ENCODE peak calls at places on chromosomes 4 and X, in eight cellular contexts. One of them, this sample, is unnamed.
A peak's percentile ranks its signal among the peaks of the same experiment; 100 is the strongest.

GRCh38 chr4:168484626-168485025 is 4.3 kb upstream of the DDX60L start:
- DNase-seq in CD4-positive, alpha-beta T cell: no peak
- DNase-seq in lung microvascular endothelial cell: peak; percentile 68
- DNase-seq in progenitor cell of endocrine pancreas: no peak
- DNase-seq in HEK293T: no peak
- DNase-seq in stimulated activated CD8-positive, alpha-beta memory T cell treated with anti-CD3 and anti-CD28 coated beads, Interleukin-4, amount 100 ng/mL, for 1 hour: no peak
- DNase-seq in heart left ventricle: no peak
- DNase-seq in KG1: no peak
- DNase-seq in this sample: peak; percentile 8

GRCh38 chrX:312621-313331 is 5.8 kb downstream of the GTPBP6 start:
- DNase-seq in KG1: no peak
- DNase-seq in CD4-positive, alpha-beta T cell: no peak
- DNase-seq in progenitor cell of endocrine pancreas: no peak
- DNase-seq in stimulated activated CD8-positive, alpha-beta memory T cell treated with anti-CD3 and anti-CD28 coated beads, Interleukin-4, amount 100 ng/mL, for 1 hour: no peak
- DNase-seq in HEK293T: no peak
- DNase-seq in heart left ventricle: peak; percentile 21
- DNase-seq in lung microvascular endothelial cell: no peak
- DNase-seq in this sample: no peak

GRCh38 chr4:26083987-26084386 is 170.0 kb downstream of the SMIM20 start:
- DNase-seq in KG1: no peak
- DNase-seq in heart left ventricle: no peak
- DNase-seq in lung microvascular endothelial cell: no peak
- DNase-seq in stimulated activated CD8-positive, alpha-beta memory T cell treated with anti-CD3 and anti-CD28 coated beads, Interleukin-4, amount 100 ng/mL, for 1 hour: no peak
- DNase-seq in CD4-positive, alpha-beta T cell: no peak
- DNase-seq in HEK293T: peak; percentile 12
- DNase-seq in progenitor cell of endocrine pancreas: no peak
- DNase-seq in this sample: no peak

GRCh38 chrX:18543738-18544137 is 118.3 kb downstream of the CDKL5 start:
- DNase-seq in lung microvascular endothelial cell: no peak
- DNase-seq in KG1: no peak
- DNase-seq in stimulated activated CD8-positive, alpha-beta memory T cell treated with anti-CD3 and anti-CD28 coated beads, Interleukin-4, amount 100 ng/mL, for 1 hour: no peak
- DNase-seq in heart left ventricle: no peak
- DNase-seq in CD4-positive, alpha-beta T cell: no peak
- DNase-seq in HEK293T: no peak
- DNase-seq in progenitor cell of endocrine pancreas: no peak
- DNase-seq in this sample: no peak

GRCh38 chrX:12804655-12805054 is 13.4 kb downstream of the PRPS2 start:
- DNase-seq in HEK293T: no peak
- DNase-seq in CD4-positive, alpha-beta T cell: no peak
- DNase-seq in heart left ventricle: no peak
- DNase-seq in KG1: no peak
- DNase-seq in lung microvascular endothelial cell: no peak
- DNase-seq in stimulated activated CD8-positive, alpha-beta memory T cell treated with anti-CD3 and anti-CD28 coated beads, Interleukin-4, amount 100 ng/mL, for 1 hour: no peak
- DNase-seq in progenitor cell of endocrine pancreas: no peak
- DNase-seq in this sample: peak; percentile 17

GRCh38 chr4:2400841-2401609 is 17.4 kb downstream of the ZFYVE28 start:
- DNase-seq in heart left ventricle: no peak
- DNase-seq in CD4-positive, alpha-beta T cell: no peak
- DNase-seq in KG1: no peak
- DNase-seq in progenitor cell of endocrine pancreas: no peak
- DNase-seq in stimulated activated CD8-positive, alpha-beta memory T cell treated with anti-CD3 and anti-CD28 coated beads, Interleukin-4, amount 100 ng/mL, for 1 hour: no peak
- DNase-seq in lung microvascular endothelial cell: no peak
- DNase-seq in HEK293T: no peak
- DNase-seq in this sample: no peak

GRCh38 chr4:17469931-17470674 is 41.8 kb downstream of the QDPR start:
- DNase-seq in stimulated activated CD8-positive, alpha-beta memory T cell treated with anti-CD3 and anti-CD28 coated beads, Interleukin-4, amount 100 ng/mL, for 1 hour: no peak
- DNase-seq in KG1: no peak
- DNase-seq in heart left ventricle: no peak
- DNase-seq in CD4-positive, alpha-beta T cell: no peak
- DNase-seq in progenitor cell of endocrine pancreas: no peak
- DNase-seq in HEK293T: no peak
- DNase-seq in lung microvascular endothelial cell: no peak
- DNase-seq in this sample: peak; percentile 78

GRCh38 chr4:1198070-1198844 is 25.9 kb upstream of the SPON2 start:
- DNase-seq in progenitor cell of endocrine pancreas: no peak
- DNase-seq in stimulated activated CD8-positive, alpha-beta memory T cell treated with anti-CD3 and anti-CD28 coated beads, Interleukin-4, amount 100 ng/mL, for 1 hour: no peak
- DNase-seq in lung microvascular endothelial cell: no peak
- DNase-seq in CD4-positive, alpha-beta T cell: no peak
- DNase-seq in HEK293T: no peak
- DNase-seq in heart left ventricle: peak; percentile 61
- DNase-seq in KG1: no peak
- DNase-seq in this sample: no peak

GRCh38 chr4:6575503-6576240 is 683 bp downstream of the MAN2B2 start:
- DNase-seq in stimulated activated CD8-positive, alpha-beta memory T cell treated with anti-CD3 and anti-CD28 coated beads, Interleukin-4, amount 100 ng/mL, for 1 hour: no peak
- DNase-seq in CD4-positive, alpha-beta T cell: no peak
- DNase-seq in HEK293T: no peak
- DNase-seq in lung microvascular endothelial cell: no peak
- DNase-seq in KG1: no peak
- DNase-seq in heart left ventricle: no peak
- DNase-seq in progenitor cell of endocrine pancreas: no peak
- DNase-seq in this sample: no peak

GRCh38 chrX:119573840-119574393 is 446 bp upstream of the UBE2A start:
- DNase-seq in lung microvascular endothelial cell: peak; percentile 72
- DNase-seq in HEK293T: peak; percentile 40
- DNase-seq in heart left ventricle: no peak
- DNase-seq in KG1: no peak
- DNase-seq in stimulated activated CD8-positive, alpha-beta memory T cell treated with anti-CD3 and anti-CD28 coated beads, Interleukin-4, amount 100 ng/mL, for 1 hour: no peak
- DNase-seq in progenitor cell of endocrine pancreas: no peak
- DNase-seq in CD4-positive, alpha-beta T cell: peak; percentile 31
- DNase-seq in this sample: peak; percentile 66

GRCh38 chr4:100289980-100290379 is 99.7 kb upstream of the DDIT4L start:
- DNase-seq in lung microvascular endothelial cell: peak; percentile 40
- DNase-seq in progenitor cell of endocrine pancreas: no peak
- DNase-seq in heart left ventricle: no peak
- DNase-seq in HEK293T: no peak
- DNase-seq in CD4-positive, alpha-beta T cell: no peak
- DNase-seq in KG1: no peak
- DNase-seq in stimulated activated CD8-positive, alpha-beta memory T cell treated with anti-CD3 and anti-CD28 coated beads, Interleukin-4, amount 100 ng/mL, for 1 hour: no peak
- DNase-seq in this sample: no peak

GRCh38 chr4:100391913-100392312 is 125.9 kb downstream of the EMCN start:
- DNase-seq in lung microvascular endothelial cell: no peak
- DNase-seq in progenitor cell of endocrine pancreas: no peak
- DNase-seq in HEK293T: no peak
- DNase-seq in CD4-positive, alpha-beta T cell: no peak
- DNase-seq in stimulated activated CD8-positive, alpha-beta memory T cell treated with anti-CD3 and anti-CD28 coated beads, Interleukin-4, amount 100 ng/mL, for 1 hour: no peak
- DNase-seq in KG1: no peak
- DNase-seq in heart left ventricle: no peak
- DNase-seq in this sample: no peak

GRCh38 chr4:166318810-166319525 is 445.9 kb downstream of the TLL1 start:
- DNase-seq in HEK293T: no peak
- DNase-seq in progenitor cell of endocrine pancreas: no peak
- DNase-seq in heart left ventricle: no peak
- DNase-seq in KG1: no peak
- DNase-seq in CD4-positive, alpha-beta T cell: no peak
- DNase-seq in stimulated activated CD8-positive, alpha-beta memory T cell treated with anti-CD3 and anti-CD28 coated beads, Interleukin-4, amount 100 ng/mL, for 1 hour: no peak
- DNase-seq in lung microvascular endothelial cell: no peak
- DNase-seq in this sample: no peak

GRCh38 chr4:153522800-153523089 is 56.6 kb downstream of the TMEM131L start:
- DNase-seq in lung microvascular endothelial cell: no peak
- DNase-seq in stimulated activated CD8-positive, alpha-beta memory T cell treated with anti-CD3 and anti-CD28 coated beads, Interleukin-4, amount 100 ng/mL, for 1 hour: no peak
- DNase-seq in KG1: no peak
- DNase-seq in CD4-positive, alpha-beta T cell: no peak
- DNase-seq in progenitor cell of endocrine pancreas: no peak
- DNase-seq in heart left ventricle: no peak
- DNase-seq in HEK293T: no peak
- DNase-seq in this sample: no peak

GRCh38 chrX:153669901-153670731 is 3.5 kb downstream of the PNCK start:
- DNase-seq in stimulated activated CD8-positive, alpha-beta memory T cell treated with anti-CD3 and anti-CD28 coated beads, Interleukin-4, amount 100 ng/mL, for 1 hour: no peak
- DNase-seq in KG1: no peak
- DNase-seq in heart left ventricle: no peak
- DNase-seq in HEK293T: no peak
- DNase-seq in lung microvascular endothelial cell: no peak
- DNase-seq in progenitor cell of endocrine pancreas: no peak
- DNase-seq in CD4-positive, alpha-beta T cell: no peak
- DNase-seq in this sample: no peak

GRCh38 chrX:134670241-134670811 is 12.1 kb upstream of the PLAC1 start:
- DNase-seq in lung microvascular endothelial cell: no peak
- DNase-seq in progenitor cell of endocrine pancreas: peak; percentile 22
- DNase-seq in heart left ventricle: no peak
- DNase-seq in KG1: no peak
- DNase-seq in stimulated activated CD8-positive, alpha-beta memory T cell treated with anti-CD3 and anti-CD28 coated beads, Interleukin-4, amount 100 ng/mL, for 1 hour: no peak
- DNase-seq in HEK293T: no peak
- DNase-seq in CD4-positive, alpha-beta T cell: no peak
- DNase-seq in this sample: peak; percentile 7

GRCh38 chr4:21454196-21454595 is 494.4 kb downstream of the KCNIP4 start:
- DNase-seq in lung microvascular endothelial cell: no peak
- DNase-seq in CD4-positive, alpha-beta T cell: no peak
- DNase-seq in KG1: no peak
- DNase-seq in stimulated activated CD8-positive, alpha-beta memory T cell treated with anti-CD3 and anti-CD28 coated beads, Interleukin-4, amount 100 ng/mL, for 1 hour: no peak
- DNase-seq in progenitor cell of endocrine pancreas: no peak
- DNase-seq in HEK293T: no peak
- DNase-seq in heart left ventricle: no peak
- DNase-seq in this sample: no peak

GRCh38 chr4:59553063-59553738 is 1646.9 kb upstream of the ADGRL3 start:
- DNase-seq in stimulated activated CD8-positive, alpha-beta memory T cell treated with anti-CD3 and anti-CD28 coated beads, Interleukin-4, amount 100 ng/mL, for 1 hour: no peak
- DNase-seq in lung microvascular endothelial cell: peak; percentile 35
- DNase-seq in heart left ventricle: no peak
- DNase-seq in CD4-positive, alpha-beta T cell: no peak
- DNase-seq in KG1: peak; percentile 30
- DNase-seq in progenitor cell of endocrine pancreas: no peak
- DNase-seq in HEK293T: peak; percentile 3
- DNase-seq in this sample: peak; percentile 22

GRCh38 chrX:150465856-150466775 is 102.3 kb upstream of the MTM1 start:
- DNase-seq in HEK293T: no peak
- DNase-seq in heart left ventricle: no peak
- DNase-seq in stimulated activated CD8-positive, alpha-beta memory T cell treated with anti-CD3 and anti-CD28 coated beads, Interleukin-4, amount 100 ng/mL, for 1 hour: no peak
- DNase-seq in KG1: no peak
- DNase-seq in lung microvascular endothelial cell: no peak
- DNase-seq in progenitor cell of endocrine pancreas: no peak
- DNase-seq in CD4-positive, alpha-beta T cell: no peak
- DNase-seq in this sample: peak; percentile 54

GRCh38 chr4:17561195-17561909 is 15.6 kb upstream of the LAP3 start:
- DNase-seq in CD4-positive, alpha-beta T cell: no peak
- DNase-seq in lung microvascular endothelial cell: peak; percentile 10
- DNase-seq in KG1: no peak
- DNase-seq in progenitor cell of endocrine pancreas: no peak
- DNase-seq in HEK293T: no peak
- DNase-seq in stimulated activated CD8-positive, alpha-beta memory T cell treated with anti-CD3 and anti-CD28 coated beads, Interleukin-4, amount 100 ng/mL, for 1 hour: no peak
- DNase-seq in heart left ventricle: no peak
- DNase-seq in this sample: no peak

GRCh38 chr4:33470805-33471204 is 2750.6 kb downstream of the PCDH7 start:
- DNase-seq in lung microvascular endothelial cell: no peak
- DNase-seq in KG1: no peak
- DNase-seq in HEK293T: no peak
- DNase-seq in stimulated activated CD8-positive, alpha-beta memory T cell treated with anti-CD3 and anti-CD28 coated beads, Interleukin-4, amount 100 ng/mL, for 1 hour: no peak
- DNase-seq in progenitor cell of endocrine pancreas: no peak
- DNase-seq in heart left ventricle: no peak
- DNase-seq in CD4-positive, alpha-beta T cell: no peak
- DNase-seq in this sample: no peak

GRCh38 chrX:130028196-130028595 is 45.8 kb downstream of the BCORL1 start:
- DNase-seq in KG1: no peak
- DNase-seq in heart left ventricle: no peak
- DNase-seq in progenitor cell of endocrine pancreas: no peak
- DNase-seq in HEK293T: peak; percentile 74
- DNase-seq in lung microvascular endothelial cell: peak; percentile 66
- DNase-seq in CD4-positive, alpha-beta T cell: peak; percentile 57
- DNase-seq in stimulated activated CD8-positive, alpha-beta memory T cell treated with anti-CD3 and anti-CD28 coated beads, Interleukin-4, amount 100 ng/mL, for 1 hour: peak; percentile 27
- DNase-seq in this sample: peak; percentile 37

GRCh38 chrX:47172549-47172948 is 21.1 kb upstream of the UBA1 start:
- DNase-seq in HEK293T: no peak
- DNase-seq in KG1: no peak
- DNase-seq in lung microvascular endothelial cell: no peak
- DNase-seq in progenitor cell of endocrine pancreas: no peak
- DNase-seq in stimulated activated CD8-positive, alpha-beta memory T cell treated with anti-CD3 and anti-CD28 coated beads, Interleukin-4, amount 100 ng/mL, for 1 hour: no peak
- DNase-seq in CD4-positive, alpha-beta T cell: no peak
- DNase-seq in heart left ventricle: no peak
- DNase-seq in this sample: no peak

GRCh38 chr4:73520821-73521220 is 39.3 kb downstream of the AFM start:
- DNase-seq in heart left ventricle: no peak
- DNase-seq in HEK293T: no peak
- DNase-seq in stimulated activated CD8-positive, alpha-beta memory T cell treated with anti-CD3 and anti-CD28 coated beads, Interleukin-4, amount 100 ng/mL, for 1 hour: no peak
- DNase-seq in CD4-positive, alpha-beta T cell: no peak
- DNase-seq in KG1: no peak
- DNase-seq in progenitor cell of endocrine pancreas: no peak
- DNase-seq in lung microvascular endothelial cell: no peak
- DNase-seq in this sample: peak; percentile 49

GRCh38 chr4:1642196-1642951 is 41.7 kb downstream of the FAM53A start:
- DNase-seq in CD4-positive, alpha-beta T cell: no peak
- DNase-seq in stimulated activated CD8-positive, alpha-beta memory T cell treated with anti-CD3 and anti-CD28 coated beads, Interleukin-4, amount 100 ng/mL, for 1 hour: no peak
- DNase-seq in HEK293T: no peak
- DNase-seq in progenitor cell of endocrine pancreas: no peak
- DNase-seq in lung microvascular endothelial cell: no peak
- DNase-seq in KG1: no peak
- DNase-seq in heart left ventricle: no peak
- DNase-seq in this sample: no peak

GRCh38 chr4:159298502-159298901 is 195.6 kb downstream of the RAPGEF2 start:
- DNase-seq in HEK293T: no peak
- DNase-seq in stimulated activated CD8-positive, alpha-beta memory T cell treated with anti-CD3 and anti-CD28 coated beads, Interleukin-4, amount 100 ng/mL, for 1 hour: no peak
- DNase-seq in lung microvascular endothelial cell: peak; percentile 19
- DNase-seq in KG1: no peak
- DNase-seq in progenitor cell of endocrine pancreas: no peak
- DNase-seq in heart left ventricle: no peak
- DNase-seq in CD4-positive, alpha-beta T cell: no peak
- DNase-seq in this sample: no peak

GRCh38 chrX:119249836-119250340 is 13.8 kb downstream of the PGRMC1 start:
- DNase-seq in lung microvascular endothelial cell: no peak
- DNase-seq in heart left ventricle: no peak
- DNase-seq in KG1: no peak
- DNase-seq in HEK293T: no peak
- DNase-seq in stimulated activated CD8-positive, alpha-beta memory T cell treated with anti-CD3 and anti-CD28 coated beads, Interleukin-4, amount 100 ng/mL, for 1 hour: no peak
- DNase-seq in progenitor cell of endocrine pancreas: no peak
- DNase-seq in CD4-positive, alpha-beta T cell: no peak
- DNase-seq in this sample: no peak

GRCh38 chr4:137545461-137545861 is 13.2 kb upstream of the PCDH18 start:
- DNase-seq in HEK293T: peak; percentile 52
- DNase-seq in heart left ventricle: no peak
- DNase-seq in CD4-positive, alpha-beta T cell: no peak
- DNase-seq in lung microvascular endothelial cell: no peak
- DNase-seq in stimulated activated CD8-positive, alpha-beta memory T cell treated with anti-CD3 and anti-CD28 coated beads, Interleukin-4, amount 100 ng/mL, for 1 hour: no peak
- DNase-seq in KG1: no peak
- DNase-seq in progenitor cell of endocrine pancreas: no peak
- DNase-seq in this sample: peak; percentile 53

GRCh38 chr4:8380511-8381415 is 59.8 kb downstream of the ACOX3 start:
- DNase-seq in heart left ventricle: peak; percentile 91
- DNase-seq in HEK293T: no peak
- DNase-seq in lung microvascular endothelial cell: no peak
- DNase-seq in CD4-positive, alpha-beta T cell: no peak
- DNase-seq in KG1: no peak
- DNase-seq in progenitor cell of endocrine pancreas: no peak
- DNase-seq in stimulated activated CD8-positive, alpha-beta memory T cell treated with anti-CD3 and anti-CD28 coated beads, Interleukin-4, amount 100 ng/mL, for 1 hour: no peak
- DNase-seq in this sample: no peak

GRCh38 chr4:29970626-29971025 is 749.5 kb upstream of the PCDH7 start:
- DNase-seq in CD4-positive, alpha-beta T cell: no peak
- DNase-seq in lung microvascular endothelial cell: no peak
- DNase-seq in stimulated activated CD8-positive, alpha-beta memory T cell treated with anti-CD3 and anti-CD28 coated beads, Interleukin-4, amount 100 ng/mL, for 1 hour: no peak
- DNase-seq in HEK293T: peak; percentile 9
- DNase-seq in progenitor cell of endocrine pancreas: no peak
- DNase-seq in KG1: no peak
- DNase-seq in heart left ventricle: no peak
- DNase-seq in this sample: peak; percentile 52

GRCh38 chrX:110600745-110601310 is 194.8 kb downstream of the CHRDL1 start:
- DNase-seq in HEK293T: no peak
- DNase-seq in progenitor cell of endocrine pancreas: no peak
- DNase-seq in lung microvascular endothelial cell: no peak
- DNase-seq in CD4-positive, alpha-beta T cell: no peak
- DNase-seq in stimulated activated CD8-positive, alpha-beta memory T cell treated with anti-CD3 and anti-CD28 coated beads, Interleukin-4, amount 100 ng/mL, for 1 hour: no peak
- DNase-seq in KG1: no peak
- DNase-seq in heart left ventricle: no peak
- DNase-seq in this sample: no peak